ENCODE peak calls at places on chromosomes 6 and 20, in five cellular contexts. Y is astrocyte of the spinal cord; Q is endodermal cell; F is CD4-positive, alpha-beta T cell; E is HCT116. O is an unnamed sample.

GRCh38 chr20:38873050-38873581 is 53.1 kb upstream of the FAM83D start:
- DNase-seq in Y (no peak), E (no peak), F (peak), Q (no peak), O (no peak)

GRCh38 chr20:2420510-2420909 is 39.8 kb downstream of the TGM6 start:
- DNase-seq in E (no peak), Q (no peak), Y (no peak), F (no peak), O (no peak)

GRCh38 chr6:164396071-164397047 is 913.0 kb downstream of the C6orf118 start:
- DNase-seq in Q (no peak), Y (peak), E (no peak), F (no peak), O (no peak)

GRCh38 chr20:9590189-9590588 is 75.8 kb downstream of the LAMP5 start:
- DNase-seq in Y (peak), F (no peak), E (no peak), Q (no peak), O (no peak)

GRCh38 chr6:16374796-16375195 is 136.4 kb downstream of the GMPR start:
- DNase-seq in Q (no peak), F (no peak), E (no peak), Y (no peak), O (no peak)

GRCh38 chr6:170597278-170597677 is 12.8 kb upstream of the PDCD2 start:
- DNase-seq in F (no peak), Y (no peak), Q (no peak), E (no peak), O (no peak)

GRCh38 chr6:14917101-14917500 is 328.8 kb upstream of the JARID2 start:
- DNase-seq in Y (peak), F (no peak), E (no peak), Q (no peak), O (no peak)

GRCh38 chr6:396126-396520 is 4.6 kb downstream of the IRF4 start:
- DNase-seq in Y (no peak), F (no peak), Q (no peak), E (no peak), O (no peak)

GRCh38 chr6:3878048-3878666 is 29.0 kb downstream of the FAM50B start:
- DNase-seq in E (no peak), Q (peak), Y (no peak), F (no peak), O (no peak)

GRCh38 chr20:63697868-63698545 is 1.6 kb downstream of the TNFRSF6B start:
- DNase-seq in F (no peak), E (no peak), Q (peak), Y (no peak), O (no peak)

GRCh38 chr20:38326309-38326708 is 20.0 kb upstream of the LBP start:
- DNase-seq in Q (no peak), Y (no peak), F (no peak), E (no peak), O (no peak)

GRCh38 chr6:118476554-118476953 is 71.5 kb upstream of the PLN start:
- DNase-seq in Q (no peak), E (no peak), Y (no peak), F (no peak), O (no peak)

GRCh38 chr6:21342496-21342895 is 251.1 kb upstream of the SOX4 start:
- DNase-seq in Y (no peak), Q (no peak), E (no peak), F (no peak), O (no peak)

GRCh38 chr6:154868143-154868594 is 126.9 kb upstream of the TIAM2 start:
- DNase-seq in E (peak), F (no peak), Q (no peak), Y (peak), O (no peak)

GRCh38 chr20:38256021-38256420 is 4.5 kb downstream of the KIAA1755 start:
- DNase-seq in F (no peak), Q (no peak), Y (peak), E (no peak), O (no peak)

GRCh38 chr6:157682856-157683481 is 140.1 kb upstream of the SNX9 start:
- DNase-seq in E (no peak), F (no peak), Y (no peak), Q (no peak), O (no peak)

GRCh38 chr20:1757072-1757471 is 99.5 kb upstream of the SIRPG start:
- DNase-seq in F (no peak), Y (no peak), Q (no peak), E (no peak), O (no peak)

GRCh38 chr20:62741191-62741676 is 32.6 kb downstream of the NTSR1 start:
- DNase-seq in E (no peak), F (no peak), Q (peak), Y (peak), O (no peak)

GRCh38 chr20:46915580-46916243 is 21.1 kb downstream of the EYA2 start:
- DNase-seq in Q (no peak), F (no peak), Y (no peak), E (no peak), O (no peak)

GRCh38 chr6:2853766-2854393 is 12.2 kb upstream of the SERPINB1 start:
- DNase-seq in Y (peak), F (peak), E (peak), Q (peak), O (no peak)

GRCh38 chr6:123329337-123329736 is 307.4 kb downstream of the TRDN start:
- DNase-seq in Y (no peak), F (no peak), E (no peak), Q (no peak), O (no peak)

GRCh38 chr6:16765235-16765634 is 4.0 kb upstream of the ATXN1 start:
- DNase-seq in F (no peak), Y (no peak), Q (no peak), E (no peak), O (no peak)

GRCh38 chr6:116229287-116229913 is 24.5 kb downstream of the TSPYL4 start:
- DNase-seq in Q (peak), F (no peak), E (peak), Y (peak), O (peak)

GRCh38 chr6:43963203-43963602 is 164.0 kb downstream of the MRPL14 start:
- DNase-seq in Q (peak), Y (no peak), E (no peak), F (no peak), O (no peak)

GRCh38 chr6:169700296-169700695 is 1.5 kb downstream of the WDR27 start:
- DNase-seq in Y (peak), E (no peak), Q (no peak), F (no peak), O (no peak)

GRCh38 chr6:81995548-81996289 is 243.2 kb upstream of the TENT5A start:
- DNase-seq in E (no peak), Y (peak), Q (no peak), F (no peak), O (no peak)

GRCh38 chr6:15399651-15400470 is 154.0 kb downstream of the JARID2 start:
- DNase-seq in Q (peak), E (no peak), Y (peak), F (no peak), O (peak)

GRCh38 chr6:108735991-108736345 is 112.3 kb upstream of the ARMC2 start:
- DNase-seq in E (peak), Q (peak), F (no peak), Y (no peak), O (no peak)

GRCh38 chr6:163935158-163935762 is 520.7 kb downstream of the QKI start:
- DNase-seq in E (no peak), Y (no peak), Q (no peak), F (no peak), O (no peak)

GRCh38 chr20:48659888-48660287 is 167.9 kb downstream of the PREX1 start:
- DNase-seq in F (no peak), Y (no peak), E (no peak), Q (no peak), O (no peak)

GRCh38 chr6:79574636-79575035 is 37.4 kb upstream of the LCA5 start:
- DNase-seq in Y (peak), Q (peak), E (peak), F (no peak), O (no peak)

GRCh38 chr6:4397307-4397706 is 261.9 kb upstream of the ECI2 start:
- DNase-seq in Q (no peak), E (no peak), Y (no peak), F (no peak), O (no peak)

GRCh38 chr6:32271427-32271826 is 47.6 kb upstream of the NOTCH4 start:
- DNase-seq in Q (no peak), Y (no peak), F (no peak), E (no peak), O (no peak)

GRCh38 chr6:19028201-19028600 is 641.1 kb downstream of the RNF144B start:
- DNase-seq in E (no peak), Q (peak), F (no peak), Y (no peak), O (no peak)

GRCh38 chr6:19024737-19025136 is 637.6 kb downstream of the RNF144B start:
- DNase-seq in F (no peak), Q (peak), Y (peak), E (peak), O (peak)
- TF ChIP-seq CTCF in F (no peak), Q (peak), Y (peak), E (peak), O (peak)

GRCh38 chr6:121816361-121816760 is 380.9 kb downstream of the GJA1 start:
- DNase-seq in Y (no peak), E (no peak), F (no peak), Q (no peak), O (no peak)

GRCh38 chr6:121817141-121817540 is 381.7 kb downstream of the GJA1 start:
- DNase-seq in F (no peak), E (no peak), Y (no peak), Q (no peak), O (no peak)
- TF ChIP-seq CTCF in F (no peak), E (no peak), Y (no peak), Q (no peak), O (no peak)

GRCh38 chr6:85353012-85353411 is 96.9 kb upstream of the NT5E start:
- DNase-seq in Q (no peak), F (no peak), E (no peak), Y (no peak), O (no peak)

GRCh38 chr6:85346196-85346595 is 103.7 kb upstream of the NT5E start:
- DNase-seq in Q (no peak), Y (no peak), E (no peak), F (no peak), O (no peak)

GRCh38 chr6:85344996-85345395 is 104.9 kb upstream of the NT5E start:
- DNase-seq in Q (no peak), E (no peak), Y (no peak), F (no peak), O (no peak)

GRCh38 chr6:85347787-85348186 is 102.1 kb upstream of the NT5E start:
- DNase-seq in F (no peak), Y (no peak), Q (no peak), E (no peak), O (no peak)

DNA sequence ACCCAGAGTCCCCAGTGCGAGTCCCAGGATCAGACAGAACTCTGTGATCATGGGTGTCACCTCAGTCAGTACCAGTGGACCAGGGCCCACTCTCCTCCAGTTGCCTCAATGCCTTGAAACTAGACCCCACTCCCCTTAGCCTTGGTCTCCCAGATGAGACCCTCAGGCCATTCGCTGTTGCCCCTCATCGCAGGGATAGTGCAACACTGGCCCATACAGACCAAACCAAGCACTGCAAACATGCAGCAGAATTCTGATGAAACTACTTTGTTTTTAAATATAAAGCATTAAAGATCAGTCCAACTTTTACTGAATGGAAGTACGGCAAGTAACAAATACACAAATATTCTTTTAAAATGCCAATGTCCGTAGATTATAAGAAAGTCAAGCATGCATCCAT is 101.2 kb upstream of the NT5E start:
- DNase-seq in F (no peak), Y (no peak), Q (no peak), E (no peak), O (no peak)
- TF ChIP-seq CTCF in F (peak), Y (no peak), Q (no peak), E (no peak), O (no peak)

DNA sequence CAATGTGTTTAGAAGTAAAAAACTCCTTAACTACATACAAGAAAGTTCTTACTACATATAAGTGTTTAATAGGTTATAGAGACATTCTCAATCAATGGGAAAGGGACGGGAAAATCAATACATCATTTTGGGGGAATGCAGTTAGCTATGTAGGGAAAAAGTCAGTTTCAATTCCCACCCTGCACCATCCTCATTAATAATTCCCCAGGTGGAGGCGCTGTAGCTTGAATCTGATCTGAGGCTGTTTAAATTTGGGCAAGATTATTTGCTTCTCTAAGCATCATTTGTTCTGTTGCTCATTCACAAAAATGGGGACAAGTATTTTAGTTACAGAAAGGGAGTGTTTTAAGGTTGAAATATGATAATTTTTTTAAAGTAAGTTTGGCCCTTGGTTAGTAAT is 19.1 kb downstream of the OLIG3 start:
- DNase-seq in E (no peak), Y (no peak), F (no peak), Q (peak), O (no peak)
- TF ChIP-seq CTCF in E (peak), Y (no peak), F (peak), Q (peak), O (no peak)

GRCh38 chr20:57332105-57333089 is 2.8 kb downstream of the SPO11 start:
- DNase-seq in Q (no peak), Y (no peak), F (no peak), E (no peak), O (no peak)
- TF ChIP-seq CTCF in Q (peak), Y (no peak), F (no peak), E (peak), O (no peak)

GRCh38 chr6:37561361-37561760 is 61.7 kb upstream of the CCDC167 start:
- DNase-seq in E (no peak), Q (no peak), Y (no peak), F (no peak), O (no peak)

GRCh38 chr6:37566209-37566859 is 66.6 kb upstream of the CCDC167 start:
- DNase-seq in E (no peak), F (peak), Q (peak), Y (peak), O (peak)

GRCh38 chr6:37569999-37570776 is 70.5 kb upstream of the CCDC167 start:
- DNase-seq in Y (no peak), E (no peak), F (no peak), Q (no peak), O (peak)

GRCh38 chr6:37569317-37569716 is 69.6 kb upstream of the CCDC167 start:
- DNase-seq in E (no peak), Q (no peak), Y (no peak), F (no peak), O (no peak)

DNA sequence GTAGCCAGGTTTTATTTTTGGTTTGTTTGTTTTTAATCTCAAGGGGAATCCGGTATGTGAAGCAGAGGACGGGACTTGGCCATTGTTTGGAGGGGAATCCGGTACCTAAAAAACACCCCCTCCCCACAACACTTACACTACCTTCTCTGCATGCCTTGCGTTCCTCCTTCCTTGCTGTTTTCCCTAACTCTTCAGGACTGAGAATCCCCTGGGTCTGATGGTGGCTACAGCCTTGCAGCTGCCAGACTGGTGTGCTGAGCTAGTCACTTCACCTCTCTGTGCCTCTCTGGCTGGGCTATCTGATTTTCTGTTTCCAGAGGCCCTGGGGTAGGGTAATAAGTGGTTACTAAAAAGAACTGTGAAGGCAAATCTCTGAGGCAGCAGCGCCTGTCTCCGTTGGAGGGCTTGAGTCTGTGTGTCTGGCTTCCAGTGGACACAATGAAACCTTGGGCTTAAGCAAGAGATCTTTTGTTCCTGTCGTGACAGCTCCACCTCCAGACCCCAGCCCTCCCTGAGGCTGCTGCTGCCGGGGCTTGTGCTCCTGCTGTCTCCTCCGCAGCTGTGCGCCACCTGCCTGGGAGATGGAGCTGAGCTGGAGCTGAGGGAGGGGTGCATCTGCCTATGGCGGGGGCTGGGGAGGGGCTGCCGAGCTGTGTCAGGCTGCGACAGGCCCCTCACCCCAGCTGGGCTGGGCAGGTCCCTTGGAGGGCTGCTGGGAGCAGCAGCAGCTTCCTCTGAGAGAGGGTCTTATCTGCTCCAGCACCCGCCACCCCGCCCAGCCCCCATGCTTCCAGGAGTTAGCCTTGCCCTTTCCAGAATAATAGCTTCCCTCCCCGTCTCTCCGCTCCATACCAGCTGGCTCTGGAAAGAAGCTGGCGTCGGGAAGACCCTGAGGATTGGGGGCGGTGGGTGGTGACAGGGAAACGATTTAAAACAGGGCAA is 65.8 kb upstream of the CCDC167 start:
- DNase-seq in F (no peak), Y (no peak), E (no peak), Q (peak), O (peak)
- TF ChIP-seq CTCF in F (no peak), Y (peak), E (no peak), Q (peak), O (no peak)

O was measured in glutamatergic neuron.